ENCODE peak calls at places on chromosomes 12 and 14, in eight cellular contexts. P is upper lobe of right lung, F is IMR-90, T is OCI-LY7, X is colonic mucosa, U is lower lobe of right lung, K is fibroblast of lung, R is ovary. N is an unnamed sample.

GRCh38 chr12:31687101-31687527 is 27.6 kb downstream of the ETFBKMT start:
- DNase-seq in P (no peak), U (peak; percentile 53), X (no peak), K (no peak), T (peak; percentile 88), R (no peak), F (no peak), N (no peak)

GRCh38 chr14:103214461-103214958 is 91.2 kb downstream of the TNFAIP2 start:
- DNase-seq in F (no peak), R (no peak), U (no peak), T (no peak), P (no peak), X (no peak), K (no peak), N (no peak)

GRCh38 chr12:50839032-50839431 is 3.7 kb upstream of the TMPRSS12 start:
- DNase-seq in T (no peak), P (no peak), U (no peak), X (no peak), R (no peak), K (no peak), F (no peak), N (no peak)

GRCh38 chr14:22748188-22748587 is 18.3 kb upstream of the OXA1L start:
- DNase-seq in X (no peak), R (no peak), U (no peak), P (no peak), F (no peak), K (no peak), T (no peak), N (no peak)

GRCh38 chr12:119869720-119870119 is 7.4 kb downstream of the CIT start:
- DNase-seq in K (peak; percentile 91), T (no peak), U (no peak), R (no peak), X (no peak), F (peak; percentile 96), P (no peak), N (peak; percentile 16)

GRCh38 chr12:120856980-120857379 is 47.2 kb downstream of the SPPL3 start:
- DNase-seq in U (no peak), P (no peak), X (no peak), K (no peak), T (peak; percentile 58), F (no peak), R (no peak), N (peak; percentile 50)

GRCh38 chr12:90188857-90189256 is 480.2 kb upstream of the ATP2B1 start:
- DNase-seq in T (no peak), R (no peak), X (no peak), K (no peak), F (no peak), U (no peak), P (no peak), N (no peak)

GRCh38 chr14:97366400-97366799 is 569.2 kb downstream of the VRK1 start:
- DNase-seq in X (no peak), F (no peak), K (no peak), P (no peak), R (no peak), U (no peak), T (no peak), N (no peak)

GRCh38 chr14:75717729-75718128 is 56.7 kb downstream of the TTLL5 start:
- DNase-seq in R (no peak), U (no peak), K (no peak), T (no peak), X (no peak), P (no peak), F (no peak), N (no peak)

GRCh38 chr14:81533536-81534343 is at the start of gene SEL1L:
- DNase-seq in U (peak; percentile 99), X (peak; percentile 100), P (peak; percentile 99), R (peak; percentile 100), F (peak; percentile 99), K (peak; percentile 99), T (peak; percentile 100), N (peak; percentile 100)

GRCh38 chr12:67070307-67070600 is 198.9 kb upstream of the CAND1 start:
- DNase-seq in X (no peak), R (no peak), U (no peak), K (no peak), F (no peak), P (no peak), T (no peak), N (no peak)

GRCh38 chr14:76955575-76956252 is 72.8 kb downstream of the IRF2BPL start:
- DNase-seq in K (peak; percentile 39), X (peak; percentile 44), R (no peak), U (no peak), T (peak; percentile 50), F (peak; percentile 59), P (no peak), N (no peak)

GRCh38 chr12:49703647-49704137 is 3.5 kb downstream of the FMNL3 start:
- DNase-seq in X (no peak), R (no peak), P (no peak), T (peak; percentile 36), K (peak; percentile 46), F (peak; percentile 92), U (no peak), N (no peak)

GRCh38 chr12:19994970-19995369 is 373.4 kb upstream of the PDE3A start:
- DNase-seq in U (no peak), K (peak; percentile 26), R (no peak), T (no peak), F (no peak), X (no peak), P (no peak), N (no peak)

GRCh38 chr14:103634156-103634555 is 5.1 kb downstream of the KLC1 start:
- DNase-seq in X (no peak), K (no peak), U (no peak), T (no peak), P (no peak), F (no peak), R (no peak), N (no peak)

GRCh38 chr12:88600272-88600671 is 20.0 kb upstream of the KITLG start:
- DNase-seq in F (peak; percentile 95), T (no peak), P (no peak), K (peak; percentile 90), R (no peak), U (no peak), X (no peak), N (no peak)

GRCh38 chr14:102504302-102504950 is 5.2 kb downstream of the ANKRD9 start:
- DNase-seq in F (no peak), T (no peak), K (no peak), U (no peak), X (no peak), P (peak; percentile 62), R (no peak), N (no peak)

GRCh38 chr14:34693228-34693939 is 21.0 kb downstream of the CFL2 start:
- DNase-seq in F (no peak), X (peak; percentile 57), R (peak; percentile 21), P (peak; percentile 69), T (peak; percentile 24), U (peak; percentile 64), K (no peak), N (peak; percentile 65)
- H3K27ac ChIP-seq in F (no peak overlapping the region), X (no peak overlapping the region), R (no peak overlapping the region), P (no peak overlapping the region), T (no peak overlapping the region), U (no peak overlapping the region), K (no peak overlapping the region), N (no peak overlapping the region)

GRCh38 chr14:90804776-90805391 is 11.3 kb downstream of the TTC7B start:
- DNase-seq in P (no peak), T (no peak), F (no peak), R (no peak), K (no peak), X (no peak), U (no peak), N (no peak)
- H3K4me1 ChIP-seq in P (peaks cover 11% of the 10 kb centered on the region), T (no peaks in the 10 kb centered on the region), F (peaks cover 2% of the 10 kb centered on the region), R (peaks cover 10% of the 10 kb centered on the region), K (no peaks in the 10 kb centered on the region), X (no peaks in the 10 kb centered on the region), U (peaks cover 29% of the 10 kb centered on the region), N (no peaks in the 10 kb centered on the region)

GRCh38 chr14:53408175-53408879 is 255.2 kb upstream of the DDHD1 start:
- DNase-seq in U (no peak), P (no peak), T (no peak), K (no peak), F (no peak), R (no peak), X (no peak), N (no peak)
- H3K4me3 ChIP-seq in U (no peak overlapping the region), P (no peak overlapping the region), T (no peak overlapping the region), K (no peak overlapping the region), F (no peak overlapping the region), R (no peak overlapping the region), X (no peak overlapping the region), N (no peak overlapping the region)

DNA sequence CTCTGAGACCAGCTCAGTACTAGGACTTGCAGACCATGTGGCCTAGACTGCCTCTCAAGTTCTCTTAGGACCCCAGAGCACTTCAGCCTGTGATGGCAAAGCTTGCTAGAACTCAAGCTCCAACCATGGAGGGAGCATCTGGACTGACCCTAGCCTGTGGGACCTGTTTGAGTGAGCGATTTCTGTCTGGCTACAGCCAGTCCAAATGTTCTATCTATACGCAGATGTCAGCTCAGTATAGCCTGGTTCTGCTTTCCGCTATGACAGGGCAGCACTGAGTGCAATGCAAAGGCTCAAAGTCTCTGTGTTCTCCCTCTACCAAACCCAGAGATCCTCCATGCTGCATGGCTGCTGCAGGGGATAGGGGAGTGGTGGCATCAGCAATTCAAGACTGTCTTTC is 20.7 kb upstream of the PPM1H start:
- DNase-seq in X (no peak), F (no peak), K (no peak), P (no peak), U (no peak), R (no peak), T (no peak), N (no peak)
- H3K27ac ChIP-seq in X (no peak overlapping the region), F (no peak overlapping the region), K (no peak overlapping the region), P (no peak overlapping the region), U (no peak overlapping the region), R (no peak overlapping the region), T (no peak overlapping the region), N (no peak overlapping the region)

DNA sequence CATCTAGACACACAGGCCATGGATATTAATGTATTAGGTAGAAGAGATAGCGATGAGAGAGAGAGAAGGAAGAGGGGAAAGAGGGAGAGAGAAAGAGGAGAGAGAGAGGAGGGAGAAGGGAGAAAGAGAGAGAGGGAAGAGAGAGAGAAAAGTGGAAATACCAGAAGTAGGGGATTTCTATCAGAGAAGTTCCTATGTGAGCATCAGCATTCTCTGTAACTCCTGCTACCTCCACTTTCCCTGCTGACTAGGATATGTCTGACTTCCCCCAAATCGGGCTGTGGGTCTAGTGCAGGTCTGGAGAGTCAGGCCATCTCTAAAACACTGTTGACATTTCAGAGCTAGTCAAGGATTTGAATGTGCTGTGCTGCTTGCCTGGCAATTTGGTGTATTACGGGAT is 3.6 kb downstream of the ARHGDIB start:
- DNase-seq in U (no peak), T (no peak), K (no peak), P (no peak), R (no peak), X (no peak), F (no peak), N (no peak)
- H3K4me1 ChIP-seq in U (peaks cover 81% of the 10 kb centered on the region), T (peaks cover 65% of the 10 kb centered on the region), K (peaks cover 5% of the 10 kb centered on the region), P (peaks cover 39% of the 10 kb centered on the region), R (peaks cover 2% of the 10 kb centered on the region), X (no peaks in the 10 kb centered on the region), F (peaks cover 4% of the 10 kb centered on the region), N (peaks cover under 1% of the 10 kb centered on the region)

N was measured in small intestine.